ENCODE peak calls at places on chromosomes 11 and 22, in five cellular contexts. M is activated gamma-delta T cell treated with anti-CD3 and anti-CD28 coated beads, Interleukin-2, amount 50 U/mL, for 16 hours; I is anterior cingulate cortex; P is NCI-H524; Y is fibroblast of the conjunctiva. C is an unnamed sample.

GRCh38 chr11:17607083-17607429 is 60.0 kb downstream of the OTOG start:
- DNase-seq in M (no peak), I (no peak), P (no peak), Y (no peak), C (no peak)

GRCh38 chr22:27120036-27120435 is 462.6 kb downstream of the MIAT start:
- DNase-seq in M (no peak), I (no peak), P (no peak), Y (no peak), C (no peak)

GRCh38 chr22:40243891-40244290 is 66.2 kb downstream of the TNRC6B start:
- DNase-seq in M (no peak), I (no peak), P (no peak), Y (no peak), C (no peak)

GRCh38 chr11:45091563-45092392 is 54.7 kb upstream of the PRDM11 start:
- DNase-seq in M (no peak), I (no peak), P (no peak), Y (peak; percentile 51), C (no peak)

GRCh38 chr11:44568706-44569473 is 3.4 kb downstream of the CD82 start:
- DNase-seq in M (peak; percentile 88), I (no peak), P (no peak), Y (peak; percentile 60), C (peak; percentile 82)

GRCh38 chr22:44406581-44407403 is 91.2 kb downstream of the RTL6 start:
- DNase-seq in M (no peak), I (no peak), P (no peak), Y (no peak), C (no peak)

GRCh38 chr11:89626366-89626765 is 83.7 kb upstream of the TRIM77 start:
- DNase-seq in M (no peak), I (no peak), P (no peak), Y (no peak), C (no peak)

GRCh38 chr11:68471360-68472340 is 11.1 kb downstream of the PPP6R3 start:
- DNase-seq in M (no peak), I (no peak), P (no peak), Y (no peak), C (peak; percentile 26)

GRCh38 chr11:87421422-87421821 is 383.7 kb downstream of the TMEM135 start:
- DNase-seq in M (no peak), I (no peak), P (peak; percentile 48), Y (peak; percentile 80), C (no peak)

GRCh38 chr22:48442663-48443062 is 1385.0 kb downstream of the BRD1 start:
- DNase-seq in M (no peak), I (no peak), P (no peak), Y (no peak), C (no peak)

GRCh38 chr11:109371444-109372176 is 50.4 kb upstream of the C11orf87 start:
- DNase-seq in M (no peak), I (no peak), P (no peak), Y (no peak), C (no peak)

GRCh38 chr11:118238947-118239346 is 13.2 kb downstream of the MPZL3 start:
- DNase-seq in M (no peak), I (no peak), P (no peak), Y (no peak), C (no peak)

GRCh38 chr11:88231894-88232482 is 56.7 kb upstream of the RAB38 start:
- DNase-seq in M (no peak), I (no peak), P (no peak), Y (peak; percentile 24), C (no peak)

GRCh38 chr11:7977251-7977917 is 9.8 kb upstream of the EIF3F start:
- DNase-seq in M (no peak), I (no peak), P (no peak), Y (peak; percentile 95), C (no peak)

GRCh38 chr11:79415411-79415810 is 25.4 kb downstream of the TENM4 start:
- DNase-seq in M (no peak), I (no peak), P (no peak), Y (no peak), C (no peak)

C was measured in T-helper 9 cell.